ENCODE peak calls at places on chromosomes 12 and 14, in four cellular contexts. P is RKO, O is NCI-H69, C is tibial nerve. H is an unnamed sample.

GRCh38 chr12:91926810-91927209 is 218.8 kb downstream of the BTG1 start:
- DNase-seq in O (peak; percentile 94), C (no peak), P (no peak), H (no peak)

GRCh38 chr14:99270491-99271287 is 1.3 kb downstream of the BCL11B start:
- DNase-seq in C (no peak), O (peak; percentile 30), P (no peak), H (peak; percentile 63)

GRCh38 chr12:116459011-116459410 is 100.2 kb upstream of the MAP1LC3B2 start:
- DNase-seq in O (no peak), C (no peak), P (no peak), H (no peak)

GRCh38 chr12:2375871-2376270 is 323.1 kb downstream of the CACNA1C start:
- DNase-seq in P (no peak), C (no peak), O (no peak), H (no peak)

GRCh38 chr14:76686646-76687045 is 74.6 kb upstream of the VASH1 start:
- DNase-seq in C (no peak), O (no peak), P (no peak), H (no peak)

GRCh38 chr14:95953111-95953724 is 76.6 kb downstream of the TUNAR start:
- DNase-seq in C (no peak), O (no peak), P (peak; percentile 14), H (no peak)

GRCh38 chr14:95140060-95140858 is 17.1 kb downstream of the DICER1 start:
- DNase-seq in O (no peak), C (no peak), P (no peak), H (no peak)

GRCh38 chr12:56188786-56189335 is 422 bp downstream of the SMARCC2 start:
- DNase-seq in C (no peak), O (peak; percentile 81), P (no peak), H (no peak)

GRCh38 chr14:91349481-91350074 is 68.0 kb downstream of the CCDC88C start:
- DNase-seq in C (no peak), P (no peak), O (no peak), H (peak; percentile 62)

GRCh38 chr14:69004731-69005431 is 25.8 kb upstream of the ACTN1 start:
- DNase-seq in C (no peak), O (peak; percentile 19), P (no peak), H (no peak)

GRCh38 chr12:93879476-93880376 is 202.6 kb downstream of the CRADD start:
- DNase-seq in O (peak; percentile 31), P (no peak), C (no peak), H (no peak)

GRCh38 chr14:54251356-54251755 is 145.5 kb upstream of the CDKN3 start:
- DNase-seq in P (no peak), O (no peak), C (no peak), H (no peak)

GRCh38 chr12:92210062-92210461 is 64.4 kb upstream of the BTG1 start:
- DNase-seq in P (no peak), O (no peak), C (no peak), H (no peak)

GRCh38 chr12:77152623-77153193 is 87.3 kb upstream of the E2F7 start:
- DNase-seq in O (peak; percentile 23), C (peak; percentile 29), P (peak; percentile 43), H (no peak)

GRCh38 chr14:72253503-72253902 is 321.3 kb downstream of the RGS6 start:
- DNase-seq in C (no peak), P (no peak), O (no peak), H (no peak)

GRCh38 chr14:99976021-99976420 is 89.2 kb upstream of the EVL start:
- DNase-seq in C (no peak), O (no peak), P (no peak), H (no peak)

GRCh38 chr14:58832010-58832409 is 194.2 kb downstream of the DACT1 start:
- DNase-seq in C (no peak), P (no peak), O (peak; percentile 93), H (no peak)

GRCh38 chr12:74415633-74416032 is 122.0 kb upstream of the ATXN7L3B start:
- DNase-seq in O (peak; percentile 36), P (peak; percentile 70), C (no peak), H (no peak)

GRCh38 chr14:91754819-91755218 is 22.9 kb upstream of the CATSPERB start:
- DNase-seq in C (no peak), P (no peak), O (no peak), H (no peak)

GRCh38 chr12:27276275-27276674 is 32.2 kb downstream of the STK38L start:
- DNase-seq in P (no peak), C (no peak), O (no peak), H (no peak)

GRCh38 chr12:75315518-75315917 is 14.6 kb downstream of the CAPS2 start:
- DNase-seq in C (no peak), P (no peak), O (no peak), H (no peak)

GRCh38 chr14:32258574-32258973 is 55.5 kb upstream of the RNU6-8 start:
- DNase-seq in C (no peak), O (peak; percentile 30), P (no peak), H (no peak)

GRCh38 chr12:93908846-93909592 is 231.8 kb downstream of the CRADD start:
- DNase-seq in P (no peak), C (no peak), O (peak; percentile 70), H (no peak)

GRCh38 chr12:39807043-39807442 is 187.4 kb upstream of the ABCD2 start:
- DNase-seq in C (no peak), O (peak; percentile 39), P (peak; percentile 34), H (no peak)

GRCh38 chr14:105935384-105935783 is 409.0 kb downstream of the TMEM121 start:
- DNase-seq in P (no peak), C (no peak), O (no peak), H (no peak)

GRCh38 chr12:96994900-96995299 is 87.8 kb downstream of the NEDD1 start:
- DNase-seq in O (peak; percentile 83), C (no peak), P (no peak), H (no peak)

GRCh38 chr12:123064885-123065619 is 84.6 kb downstream of the ARL6IP4 start:
- DNase-seq in C (no peak), P (no peak), O (peak; percentile 51), H (no peak)

GRCh38 chr12:8045952-8046944 is 13.7 kb downstream of the FOXJ2 start:
- DNase-seq in P (peak; percentile 80), O (peak; percentile 71), C (peak; percentile 91), H (peak; percentile 85)

GRCh38 chr12:99059824-99060526 is 414.9 kb downstream of the APAF1 start:
- DNase-seq in C (peak; percentile 21), P (peak; percentile 49), O (peak; percentile 56), H (no peak)

GRCh38 chr12:122189626-122190475 is 6.9 kb downstream of the LRRC43 start:
- DNase-seq in P (no peak), C (no peak), O (no peak), H (no peak)

GRCh38 chr12:90977224-90977623 is 22.2 kb upstream of the CCER1 start:
- DNase-seq in P (no peak), O (no peak), C (no peak), H (no peak)

GRCh38 chr12:7859552-7859951 is 13.2 kb downstream of the SLC2A14 start:
- DNase-seq in P (no peak), C (no peak), O (no peak), H (no peak)

GRCh38 chr12:6554990-6555691 is 701 bp downstream of the IFFO1 start:
- DNase-seq in P (no peak), C (no peak), O (no peak), H (no peak)

H was measured in activated T-cell treated with anti-CD3 and anti-CD28 coated beads, Interleukin-2, amount 50 U/mL, for 1 hour.